ENCODE peak calls at places on chromosomes 13 and 19, in ten cellular contexts. X, D, J, V, T, O, K, N, P and F are unnamed samples.

GRCh38 chr13:32472194-32472621 is 44.3 kb upstream of the N4BP2L1 start:
- DNase-seq in D (no peak), N (no peak), V (no peak), O (no peak), T (no peak), J (no peak), K (no peak), P (no peak), X (no peak), F (no peak)

GRCh38 chr19:10812902-10813404 is 23.1 kb downstream of the TMED1 start:
- DNase-seq in K (peak; percentile 60), D (peak; percentile 22), J (peak; percentile 16), X (no peak), P (no peak), V (peak; percentile 98), N (peak; percentile 86), O (peak; percentile 61), T (no peak), F (no peak)

GRCh38 chr19:43425567-43426392 is 11.1 kb downstream of the TEX101 start:
- DNase-seq in J (no peak), D (no peak), P (no peak), N (no peak), T (no peak), O (peak; percentile 92), X (no peak), K (no peak), V (no peak), F (no peak)

GRCh38 chr13:34793301-34793700 is 148.8 kb upstream of the NBEA start:
- DNase-seq in T (no peak), V (no peak), P (no peak), X (no peak), O (no peak), D (no peak), J (no peak), N (no peak), K (no peak), F (no peak)

GRCh38 chr13:79226938-79227337 is 179.1 kb downstream of the RBM26 start:
- DNase-seq in T (no peak), O (no peak), J (no peak), D (no peak), P (no peak), V (no peak), N (no peak), K (no peak), X (no peak), F (no peak)

GRCh38 chr13:99339736-99340392 is 32.7 kb upstream of the GPR183 start:
- DNase-seq in T (no peak), K (no peak), O (no peak), N (no peak), D (no peak), X (peak; percentile 58), J (no peak), V (no peak), P (peak; percentile 42), F (no peak)

GRCh38 chr19:44700547-44700946 is 1.6 kb downstream of the CEACAM16 start:
- DNase-seq in O (no peak), J (no peak), X (no peak), N (no peak), V (no peak), K (no peak), P (no peak), T (no peak), D (no peak), F (no peak)

GRCh38 chr19:37654525-37654832 is 786 bp downstream of the ZFP30 start:
- DNase-seq in P (no peak), V (peak; percentile 12), K (no peak), T (no peak), X (no peak), N (no peak), D (no peak), O (no peak), J (no peak), F (peak; percentile 58)

GRCh38 chr13:25607096-25607495 is 235.3 kb downstream of the ATP8A2 start:
- DNase-seq in J (no peak), X (no peak), P (no peak), T (no peak), O (no peak), N (no peak), D (no peak), V (no peak), K (no peak), F (no peak)

GRCh38 chr19:13031917-13032623 is 36.8 kb downstream of the NFIX start:
- DNase-seq in X (no peak), V (peak; percentile 67), O (no peak), D (peak; percentile 86), K (no peak), J (no peak), T (no peak), P (no peak), N (no peak), F (no peak)

GRCh38 chr19:4719499-4719866 is 4.2 kb downstream of the DPP9 start:
- DNase-seq in D (no peak), O (no peak), T (no peak), K (no peak), P (no peak), X (no peak), N (no peak), V (no peak), J (no peak), F (no peak)

GRCh38 chr19:35746556-35746955 is 1.1 kb downstream of the PSENEN start:
- DNase-seq in X (no peak), T (no peak), D (no peak), N (no peak), K (no peak), J (no peak), V (no peak), O (no peak), P (no peak), F (no peak)

GRCh38 chr13:111911754-111912452 is 155.0 kb upstream of the SOX1 start:
- DNase-seq in O (no peak), X (no peak), T (no peak), D (peak; percentile 7), N (no peak), V (no peak), P (no peak), J (no peak), K (no peak), F (no peak)

GRCh38 chr13:63855457-63856118 is 2439.9 kb upstream of the PCDH20 start:
- DNase-seq in N (no peak), T (no peak), D (no peak), X (no peak), P (no peak), J (no peak), V (no peak), O (no peak), K (no peak), F (no peak)

GRCh38 chr19:10238172-10238783 is 7.1 kb upstream of the S1PR2 start:
- DNase-seq in J (no peak), O (peak; percentile 62), V (peak; percentile 80), X (no peak), D (no peak), K (no peak), N (no peak), T (no peak), P (no peak), F (peak; percentile 76)

GRCh38 chr19:5850743-5851293 is 431 bp downstream of the FUT3 start:
- DNase-seq in P (no peak), K (no peak), V (peak; percentile 15), O (peak; percentile 56), N (no peak), T (no peak), D (no peak), X (no peak), J (no peak), F (no peak)

GRCh38 chr13:33090755-33091454 is 74.7 kb downstream of the KL start:
- DNase-seq in T (no peak), D (no peak), V (no peak), N (no peak), O (no peak), J (no peak), P (no peak), K (no peak), X (no peak), F (no peak)

GRCh38 chr19:14659886-14660489 is 14.7 kb downstream of the ADGRE3 start:
- DNase-seq in O (no peak), P (no peak), K (no peak), D (no peak), N (no peak), X (no peak), V (no peak), T (no peak), J (no peak), F (no peak)